ENCODE peak calls at places on chromosomes 3 and 15, in four cellular contexts. One of them, this sample, is unnamed.

GRCh38 chr3:126340081-126340511 is 17.1 kb downstream of the KLF15 start:
- DNase-seq in lower lobe of right lung: peak; percentile 34
- DNase-seq in retinal pigment epithelial cell: no peak
- DNase-seq in fibroblast of pulmonary artery: peak; percentile 55
- DNase-seq in this sample: no peak

GRCh38 chr3:69420781-69421520 is 35.1 kb upstream of the FRMD4B start:
- DNase-seq in lower lobe of right lung: no peak
- DNase-seq in retinal pigment epithelial cell: no peak
- DNase-seq in fibroblast of pulmonary artery: peak; percentile 72
- DNase-seq in this sample: peak; percentile 31

GRCh38 chr3:172280406-172281051 is 167.7 kb downstream of the GHSR start:
- DNase-seq in lower lobe of right lung: no peak
- DNase-seq in retinal pigment epithelial cell: peak; percentile 73
- DNase-seq in fibroblast of pulmonary artery: peak; percentile 85
- DNase-seq in this sample: peak; percentile 79

GRCh38 chr3:191412764-191413163 is 48.2 kb upstream of the PYDC2 start:
- DNase-seq in lower lobe of right lung: no peak
- DNase-seq in retinal pigment epithelial cell: peak; percentile 16
- DNase-seq in fibroblast of pulmonary artery: peak; percentile 91
- DNase-seq in this sample: peak; percentile 83

GRCh38 chr3:49785565-49786356 is 581 bp downstream of the IP6K1 start:
- DNase-seq in lower lobe of right lung: no peak
- DNase-seq in retinal pigment epithelial cell: no peak
- DNase-seq in fibroblast of pulmonary artery: peak; percentile 39
- DNase-seq in this sample: peak; percentile 37

GRCh38 chr15:75718326-75718725 is 5.7 kb upstream of the CSPG4 start:
- DNase-seq in lower lobe of right lung: no peak
- DNase-seq in retinal pigment epithelial cell: peak; percentile 64
- DNase-seq in fibroblast of pulmonary artery: peak; percentile 66
- DNase-seq in this sample: peak; percentile 65

GRCh38 chr3:74537164-74537563 is 77.3 kb downstream of the CNTN3 start:
- DNase-seq in lower lobe of right lung: no peak
- DNase-seq in retinal pigment epithelial cell: no peak
- DNase-seq in fibroblast of pulmonary artery: peak; percentile 84
- DNase-seq in this sample: no peak

GRCh38 chr15:75063338-75063737 is 39.9 kb downstream of the PPCDC start:
- DNase-seq in lower lobe of right lung: no peak
- DNase-seq in retinal pigment epithelial cell: no peak
- DNase-seq in fibroblast of pulmonary artery: peak; percentile 79
- DNase-seq in this sample: no peak

GRCh38 chr3:32470362-32470761 is 32.3 kb downstream of the CMTM6 start:
- DNase-seq in lower lobe of right lung: no peak
- DNase-seq in retinal pigment epithelial cell: no peak
- DNase-seq in fibroblast of pulmonary artery: no peak
- DNase-seq in this sample: no peak

GRCh38 chr3:32469151-32469874 is 33.3 kb downstream of the CMTM6 start:
- DNase-seq in lower lobe of right lung: no peak
- DNase-seq in retinal pigment epithelial cell: no peak
- DNase-seq in fibroblast of pulmonary artery: no peak
- DNase-seq in this sample: peak; percentile 49

GRCh38 chr3:32472716-32473115 is 29.9 kb downstream of the CMTM6 start:
- DNase-seq in lower lobe of right lung: no peak
- DNase-seq in retinal pigment epithelial cell: no peak
- DNase-seq in fibroblast of pulmonary artery: no peak
- DNase-seq in this sample: no peak

GRCh38 chr3:32467333-32468070 is 35.1 kb downstream of the CMTM6 start:
- DNase-seq in lower lobe of right lung: peak; percentile 82
- DNase-seq in retinal pigment epithelial cell: peak; percentile 16
- DNase-seq in fibroblast of pulmonary artery: peak; percentile 74
- DNase-seq in this sample: peak; percentile 72
- H3K4me3 ChIP-seq in lower lobe of right lung: peak overlapping the region; percentile 49
- H3K4me3 ChIP-seq in retinal pigment epithelial cell: peak overlapping the region; percentile 10
- H3K4me3 ChIP-seq in fibroblast of pulmonary artery: no peak overlapping the region
- H3K4me3 ChIP-seq in this sample: peak overlapping the region; percentile 28

GRCh38 chr3:116446037-116446436 is 750 bp upstream of the LSAMP start:
- DNase-seq in lower lobe of right lung: no peak
- DNase-seq in retinal pigment epithelial cell: peak; percentile 55
- DNase-seq in fibroblast of pulmonary artery: no peak
- DNase-seq in this sample: no peak

GRCh38 chr3:116444099-116444700 is 1.1 kb downstream of the LSAMP start:
- DNase-seq in lower lobe of right lung: no peak
- DNase-seq in retinal pigment epithelial cell: no peak
- DNase-seq in fibroblast of pulmonary artery: no peak
- DNase-seq in this sample: no peak

GRCh38 chr3:116445291-116445841 is at the start of gene LSAMP:
- DNase-seq in lower lobe of right lung: no peak
- DNase-seq in retinal pigment epithelial cell: no peak
- DNase-seq in fibroblast of pulmonary artery: peak; percentile 16
- DNase-seq in this sample: no peak

GRCh38 chr3:116443096-116443793 is 2.0 kb downstream of the LSAMP start:
- DNase-seq in lower lobe of right lung: no peak
- DNase-seq in retinal pigment epithelial cell: no peak
- DNase-seq in fibroblast of pulmonary artery: no peak
- DNase-seq in this sample: no peak

GRCh38 chr3:116444819-116445290 is 432 bp downstream of the LSAMP start:
- DNase-seq in lower lobe of right lung: no peak
- DNase-seq in retinal pigment epithelial cell: no peak
- DNase-seq in fibroblast of pulmonary artery: no peak
- DNase-seq in this sample: no peak
- H3K4me3 ChIP-seq in lower lobe of right lung: peak overlapping the region; percentile 45
- H3K4me3 ChIP-seq in retinal pigment epithelial cell: peak overlapping the region; percentile 68
- H3K4me3 ChIP-seq in fibroblast of pulmonary artery: peak overlapping the region; percentile 46
- H3K4me3 ChIP-seq in this sample: no peak overlapping the region

GRCh38 chr15:57924536-57924935 is 141.0 kb downstream of the ALDH1A2 start:
- DNase-seq in lower lobe of right lung: no peak
- DNase-seq in retinal pigment epithelial cell: no peak
- DNase-seq in fibroblast of pulmonary artery: no peak
- DNase-seq in this sample: no peak

GRCh38 chr15:57925650-57926049 is 139.9 kb downstream of the ALDH1A2 start:
- DNase-seq in lower lobe of right lung: no peak
- DNase-seq in retinal pigment epithelial cell: no peak
- DNase-seq in fibroblast of pulmonary artery: no peak
- DNase-seq in this sample: no peak

GRCh38 chr15:57923311-57923710 is 142.2 kb downstream of the ALDH1A2 start:
- DNase-seq in lower lobe of right lung: no peak
- DNase-seq in retinal pigment epithelial cell: no peak
- DNase-seq in fibroblast of pulmonary artery: peak; percentile 82
- DNase-seq in this sample: no peak

GRCh38 chr15:57922780-57923179 is 142.7 kb downstream of the ALDH1A2 start:
- DNase-seq in lower lobe of right lung: peak; percentile 86
- DNase-seq in retinal pigment epithelial cell: no peak
- DNase-seq in fibroblast of pulmonary artery: peak; percentile 67
- DNase-seq in this sample: peak; percentile 30

GRCh38 chr15:57923750-57924149 is 141.8 kb downstream of the ALDH1A2 start:
- DNase-seq in lower lobe of right lung: no peak
- DNase-seq in retinal pigment epithelial cell: no peak
- DNase-seq in fibroblast of pulmonary artery: peak; percentile 72
- DNase-seq in this sample: no peak
- H3K4me3 ChIP-seq in lower lobe of right lung: no peak overlapping the region
- H3K4me3 ChIP-seq in retinal pigment epithelial cell: no peak overlapping the region
- H3K4me3 ChIP-seq in fibroblast of pulmonary artery: no peak overlapping the region
- H3K4me3 ChIP-seq in this sample: no peak overlapping the region

GRCh38 chr3:181693280-181693679 is 18.4 kb upstream of the SOX2 start:
- DNase-seq in lower lobe of right lung: no peak
- DNase-seq in retinal pigment epithelial cell: no peak
- DNase-seq in fibroblast of pulmonary artery: no peak
- DNase-seq in this sample: no peak

GRCh38 chr3:181696641-181697230 is 15.0 kb upstream of the SOX2 start:
- DNase-seq in lower lobe of right lung: no peak
- DNase-seq in retinal pigment epithelial cell: no peak
- DNase-seq in fibroblast of pulmonary artery: no peak
- DNase-seq in this sample: no peak

GRCh38 chr3:181695661-181696491 is 15.8 kb upstream of the SOX2 start:
- DNase-seq in lower lobe of right lung: peak; percentile 51
- DNase-seq in retinal pigment epithelial cell: no peak
- DNase-seq in fibroblast of pulmonary artery: no peak
- DNase-seq in this sample: peak; percentile 18

GRCh38 chr3:181692850-181693154 is 18.9 kb upstream of the SOX2 start:
- DNase-seq in lower lobe of right lung: no peak
- DNase-seq in retinal pigment epithelial cell: no peak
- DNase-seq in fibroblast of pulmonary artery: no peak
- DNase-seq in this sample: no peak

DNA sequence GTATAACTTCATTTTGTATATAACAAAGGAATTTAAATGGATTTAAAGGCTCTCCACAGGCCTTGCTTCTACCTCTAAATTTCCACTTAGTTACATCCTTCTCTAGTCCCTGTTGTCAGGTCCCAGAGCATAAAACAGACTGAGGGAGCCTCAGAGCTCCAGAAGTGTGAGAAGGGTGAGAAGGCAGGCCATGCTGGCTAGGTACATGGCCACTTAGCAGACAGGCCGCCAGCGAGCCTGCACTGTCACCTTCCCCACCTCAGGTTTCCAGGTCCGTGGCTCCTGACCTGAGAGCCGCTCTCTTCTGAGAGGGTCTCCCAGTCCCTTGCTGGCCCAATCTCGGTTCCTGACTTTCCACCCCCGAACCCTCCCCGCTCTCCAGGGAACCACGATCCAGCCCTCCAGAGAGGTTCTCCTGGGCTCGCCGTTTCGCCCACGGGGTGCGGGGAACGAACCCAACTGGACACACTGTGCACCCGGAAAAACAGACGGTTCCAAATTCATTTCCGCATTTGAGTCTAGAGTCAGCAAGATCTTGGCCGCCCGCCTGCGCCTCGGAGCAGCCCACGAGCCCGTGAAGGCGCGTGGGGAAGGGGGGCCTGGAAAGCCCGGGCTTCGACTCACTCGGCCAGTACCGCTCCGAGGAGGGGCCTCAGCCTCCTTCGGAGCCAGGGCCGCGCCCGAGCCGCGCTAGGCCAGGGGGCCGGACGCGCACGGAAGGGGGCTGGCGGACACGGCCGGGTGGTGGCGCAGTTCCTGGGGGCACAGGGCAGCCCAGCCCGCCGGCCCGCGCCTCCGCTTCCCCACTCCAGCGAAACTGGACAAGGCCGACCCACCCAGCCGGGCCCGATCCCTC is 16.7 kb upstream of the SOX2 start:
- DNase-seq in lower lobe of right lung: peak; percentile 77
- DNase-seq in retinal pigment epithelial cell: no peak
- DNase-seq in fibroblast of pulmonary artery: no peak
- DNase-seq in this sample: peak; percentile 29
- H3K4me3 ChIP-seq in lower lobe of right lung: peak overlapping the region; percentile 49
- H3K4me3 ChIP-seq in retinal pigment epithelial cell: peak overlapping the region; percentile 51
- H3K4me3 ChIP-seq in fibroblast of pulmonary artery: peak overlapping the region; percentile 33
- H3K4me3 ChIP-seq in this sample: peak overlapping the region; percentile 52

GRCh38 chr3:26638113-26638512 is 15.5 kb downstream of the LRRC3B start:
- DNase-seq in lower lobe of right lung: no peak
- DNase-seq in retinal pigment epithelial cell: no peak
- DNase-seq in fibroblast of pulmonary artery: no peak
- DNase-seq in this sample: no peak

GRCh38 chr3:26639339-26639738 is 16.8 kb downstream of the LRRC3B start:
- DNase-seq in lower lobe of right lung: no peak
- DNase-seq in retinal pigment epithelial cell: no peak
- DNase-seq in fibroblast of pulmonary artery: no peak
- DNase-seq in this sample: no peak

GRCh38 chr3:26631385-26631738 is 8.8 kb downstream of the LRRC3B start:
- DNase-seq in lower lobe of right lung: no peak
- DNase-seq in retinal pigment epithelial cell: no peak
- DNase-seq in fibroblast of pulmonary artery: no peak
- DNase-seq in this sample: no peak

GRCh38 chr3:26637698-26638097 is 15.1 kb downstream of the LRRC3B start:
- DNase-seq in lower lobe of right lung: no peak
- DNase-seq in retinal pigment epithelial cell: no peak
- DNase-seq in fibroblast of pulmonary artery: no peak
- DNase-seq in this sample: peak; percentile 81

DNA sequence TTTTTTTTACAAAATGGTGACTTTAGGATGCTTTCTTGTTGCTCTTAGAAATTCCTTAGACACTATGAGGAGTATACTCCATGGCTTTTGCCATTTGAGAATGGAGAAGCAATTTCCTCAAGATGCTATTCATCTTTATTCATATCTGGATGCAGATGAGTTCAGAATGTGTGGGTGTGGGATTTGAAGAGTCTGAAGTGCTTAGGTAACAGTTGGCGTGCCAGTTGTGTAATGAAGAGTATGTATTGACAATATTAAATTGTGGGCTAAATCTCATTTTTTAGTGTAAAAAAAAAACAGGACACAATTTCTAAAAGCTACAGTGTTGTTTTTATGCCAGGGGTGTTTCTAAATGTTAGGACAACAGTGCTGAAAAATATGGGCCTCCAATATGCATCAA is 13.8 kb downstream of the LRRC3B start:
- DNase-seq in lower lobe of right lung: no peak
- DNase-seq in retinal pigment epithelial cell: no peak
- DNase-seq in fibroblast of pulmonary artery: no peak
- DNase-seq in this sample: peak; percentile 33
- H3K4me3 ChIP-seq in lower lobe of right lung: no peak overlapping the region
- H3K4me3 ChIP-seq in retinal pigment epithelial cell: no peak overlapping the region
- H3K4me3 ChIP-seq in fibroblast of pulmonary artery: no peak overlapping the region
- H3K4me3 ChIP-seq in this sample: no peak overlapping the region

DNA sequence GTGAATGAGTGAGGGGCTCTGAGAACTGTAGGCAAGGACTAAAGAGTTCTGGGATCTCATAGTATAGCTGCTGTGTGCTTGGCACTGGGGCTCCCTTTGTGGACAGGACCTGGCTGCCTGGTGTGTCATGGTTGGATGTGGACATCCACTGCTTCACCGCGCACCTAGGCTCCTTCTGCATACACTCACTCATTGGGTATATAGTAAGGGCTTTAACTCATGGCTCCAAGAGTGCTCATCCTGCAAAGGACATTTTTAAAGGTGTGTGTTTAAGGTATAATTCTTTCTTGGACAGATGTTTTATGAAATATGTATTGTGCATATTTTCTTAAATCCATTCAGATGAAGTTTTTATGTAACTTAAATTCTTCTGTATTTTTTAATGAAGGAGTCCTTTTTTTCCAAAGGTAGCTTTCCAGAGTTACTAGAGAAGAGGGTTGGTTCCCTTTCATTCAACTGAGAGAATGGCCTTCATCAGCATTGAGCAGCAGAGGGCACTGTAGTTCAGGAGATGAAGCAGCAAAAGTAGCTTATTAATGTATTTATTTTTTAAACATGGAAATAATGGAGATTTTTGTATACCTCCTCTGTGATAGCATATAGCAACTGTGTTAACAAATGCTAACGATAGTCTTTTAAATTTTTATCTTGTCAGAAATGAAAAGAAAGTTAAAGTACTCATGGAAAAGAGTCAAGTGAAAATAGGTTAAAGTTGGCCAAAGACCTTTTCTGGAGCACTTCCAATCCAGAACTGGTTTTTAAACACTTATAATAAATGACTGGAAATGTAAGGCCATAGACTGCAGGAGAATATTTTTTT is 25.2 kb downstream of the OXNAD1 start:
- DNase-seq in lower lobe of right lung: no peak
- DNase-seq in retinal pigment epithelial cell: no peak
- DNase-seq in fibroblast of pulmonary artery: peak; percentile 77
- DNase-seq in this sample: peak; percentile 62
- H3K4me3 ChIP-seq in lower lobe of right lung: no peak overlapping the region
- H3K4me3 ChIP-seq in retinal pigment epithelial cell: no peak overlapping the region
- H3K4me3 ChIP-seq in fibroblast of pulmonary artery: no peak overlapping the region
- H3K4me3 ChIP-seq in this sample: no peak overlapping the region

GRCh38 chr3:46580675-46581074 is 14.6 kb upstream of the LRRC2 start:
- DNase-seq in lower lobe of right lung: no peak
- DNase-seq in retinal pigment epithelial cell: no peak
- DNase-seq in fibroblast of pulmonary artery: no peak
- DNase-seq in this sample: no peak
- H3K4me3 ChIP-seq in lower lobe of right lung: no peak overlapping the region
- H3K4me3 ChIP-seq in retinal pigment epithelial cell: no peak overlapping the region
- H3K4me3 ChIP-seq in fibroblast of pulmonary artery: no peak overlapping the region
- H3K4me3 ChIP-seq in this sample: no peak overlapping the region

GRCh38 chr15:85444329-85444605 is 63.9 kb downstream of the AKAP13 start:
- DNase-seq in lower lobe of right lung: no peak
- DNase-seq in retinal pigment epithelial cell: no peak
- DNase-seq in fibroblast of pulmonary artery: no peak
- DNase-seq in this sample: no peak
- H3K4me3 ChIP-seq in lower lobe of right lung: no peak overlapping the region
- H3K4me3 ChIP-seq in retinal pigment epithelial cell: no peak overlapping the region
- H3K4me3 ChIP-seq in fibroblast of pulmonary artery: no peak overlapping the region
- H3K4me3 ChIP-seq in this sample: no peak overlapping the region

GRCh38 chr3:115876860-115877646 is 253.7 kb downstream of the GAP43 start:
- DNase-seq in lower lobe of right lung: no peak
- DNase-seq in retinal pigment epithelial cell: no peak
- DNase-seq in fibroblast of pulmonary artery: peak; percentile 13
- DNase-seq in this sample: no peak
- H3K4me3 ChIP-seq in lower lobe of right lung: peak overlapping the region; percentile 7
- H3K4me3 ChIP-seq in retinal pigment epithelial cell: no peak overlapping the region
- H3K4me3 ChIP-seq in fibroblast of pulmonary artery: peak overlapping the region; percentile 29
- H3K4me3 ChIP-seq in this sample: no peak overlapping the region

This sample was measured in epithelial cell of esophagus.